ENCODE peak calls at places on chromosomes 11 and 22, in four cellular contexts. D is fibroblast of villous mesenchyme; S is uterus; Z is activated gamma-delta T cell treated with anti-CD3 and anti-CD28 coated beads, Interleukin-2, amount 50 U/mL, for 16 hours. U is an unnamed sample.
A peak's percentile ranks its signal among the peaks of the same experiment; 100 is the strongest.

GRCh38 chr11:11731311-11732083 is 109.7 kb upstream of the GALNT18 start:
- DNase-seq in S (no peak), D (peak; percentile 10), Z (no peak), U (no peak)

GRCh38 chr11:110095554-110095953 is 2.4 kb downstream of the ZC3H12C start:
- DNase-seq in D (no peak), S (no peak), Z (no peak), U (no peak)

GRCh38 chr11:122398167-122398566 is 257.4 kb upstream of the UBASH3B start:
- DNase-seq in S (no peak), Z (no peak), D (no peak), U (peak; percentile 48)

GRCh38 chr22:38728899-38729796 is 23.4 kb downstream of the GTPBP1 start:
- DNase-seq in S (no peak), D (no peak), Z (no peak), U (no peak)

GRCh38 chr11:66371627-66372415 is at the start of gene SLC29A2:
- DNase-seq in S (no peak), D (no peak), Z (peak; percentile 68), U (peak; percentile 84)

GRCh38 chr11:92886243-92886905 is 83.1 kb upstream of the MTNR1B start:
- DNase-seq in Z (no peak), S (no peak), D (peak; percentile 59), U (peak; percentile 47)

GRCh38 chr11:56705784-56706396 is 7.0 kb downstream of the OR9G1 start:
- DNase-seq in D (no peak), Z (no peak), S (no peak), U (no peak)

GRCh38 chr11:115775846-115776245 is 271.6 kb upstream of the CADM1 start:
- DNase-seq in S (no peak), Z (no peak), D (no peak), U (no peak)

GRCh38 chr11:74570266-74571061 is 21.9 kb upstream of the POLD3 start:
- DNase-seq in D (peak; percentile 58), S (peak; percentile 25), Z (no peak), U (no peak)

GRCh38 chr11:62005231-62005661 is 37.8 kb upstream of the FTH1 start:
- DNase-seq in D (no peak), S (no peak), Z (no peak), U (no peak)

GRCh38 chr11:123111465-123111864 is 49.5 kb upstream of the HSPA8 start:
- DNase-seq in Z (no peak), S (no peak), D (peak; percentile 63), U (no peak)

GRCh38 chr11:86940122-86940777 is 14.9 kb downstream of the FZD4 start:
- DNase-seq in D (peak; percentile 66), Z (no peak), S (peak; percentile 76), U (no peak)

GRCh38 chr11:27646051-27646818 is 54.0 kb downstream of the BDNF start:
- DNase-seq in D (no peak), Z (no peak), S (no peak), U (no peak)

GRCh38 chr11:44982496-44983062 is 31.9 kb upstream of the TP53I11 start:
- DNase-seq in Z (no peak), S (no peak), D (no peak), U (no peak)

GRCh38 chr11:67284811-67285540 is 4.1 kb upstream of the ANKRD13D start:
- DNase-seq in D (no peak), Z (no peak), S (no peak), U (no peak)

GRCh38 chr11:62546937-62547625 is 475 bp upstream of the AHNAK start:
- DNase-seq in S (peak; percentile 55), D (peak; percentile 61), Z (no peak), U (no peak)

GRCh38 chr11:86156397-86156977 is 87.6 kb upstream of the PICALM start:
- DNase-seq in D (no peak), Z (no peak), S (no peak), U (no peak)

GRCh38 chr11:130995266-130995665 is 79.0 kb upstream of the SNX19 start:
- DNase-seq in D (no peak), S (no peak), Z (no peak), U (no peak)

GRCh38 chr11:107116358-107116757 is 98.1 kb upstream of the GUCY1A2 start:
- DNase-seq in S (no peak), D (peak; percentile 6), Z (no peak), U (no peak)

GRCh38 chr11:461626-462025 is 11.5 kb downstream of the PTDSS2 start:
- DNase-seq in D (no peak), S (no peak), Z (no peak), U (no peak)

GRCh38 chr11:45665933-45666647 is 668 bp upstream of the CHST1 start:
- DNase-seq in S (no peak), Z (no peak), D (no peak), U (no peak)

GRCh38 chr11:69483170-69483569 is 1.7 kb downstream of the LINC01488 start:
- DNase-seq in Z (no peak), D (no peak), S (no peak), U (no peak)

GRCh38 chr11:68840661-68841653 is 759 bp downstream of the CPT1A start:
- DNase-seq in Z (no peak), S (peak; percentile 54), D (peak; percentile 85), U (no peak)

GRCh38 chr11:13868710-13869403 is 93.7 kb upstream of the SPON1 start:
- DNase-seq in S (no peak), Z (no peak), D (no peak), U (no peak)

GRCh38 chr11:34650528-34650927 is 29.6 kb downstream of the EHF start:
- DNase-seq in D (peak; percentile 39), S (no peak), Z (peak; percentile 68), U (peak; percentile 61)

GRCh38 chr11:70251583-70252285 is 18.8 kb upstream of the PPFIA1 start:
- DNase-seq in Z (no peak), S (no peak), D (no peak), U (no peak)

GRCh38 chr11:111283945-111284481 is 14.3 kb upstream of the POU2AF3 start:
- DNase-seq in D (peak; percentile 82), S (no peak), Z (no peak), U (no peak)

GRCh38 chr11:126387856-126388255 is 32.4 kb downstream of the ST3GAL4 start:
- DNase-seq in D (no peak), Z (no peak), S (no peak), U (no peak)

GRCh38 chr11:61083601-61084147 is 18.6 kb upstream of the CD5 start:
- DNase-seq in S (no peak), D (no peak), Z (no peak), U (no peak)

GRCh38 chr11:93005239-93005638 is 35.8 kb downstream of the MTNR1B start:
- DNase-seq in S (no peak), Z (no peak), D (no peak), U (no peak)